ENCODE peak calls at places on chromosomes 3 and 15, in five cellular contexts. One of them, this sample, is unnamed.

GRCh38 chr15:55587321-55588069 is 650 bp downstream of the PYGO1 start:
- DNase-seq in fibroblast of pulmonary artery: peak
- DNase-seq in progenitor cell of endocrine pancreas: peak
- DNase-seq in kidney epithelial cell: no peak
- DNase-seq in colonic mucosa: peak
- DNase-seq in this sample: no peak

GRCh38 chr3:132342183-132342582 is 25.0 kb downstream of the ACP3 start:
- DNase-seq in colonic mucosa: no peak
- DNase-seq in kidney epithelial cell: no peak
- DNase-seq in progenitor cell of endocrine pancreas: no peak
- DNase-seq in fibroblast of pulmonary artery: peak
- DNase-seq in this sample: no peak

GRCh38 chr3:97720417-97720816 is 44.1 kb upstream of the ARL6 start:
- DNase-seq in progenitor cell of endocrine pancreas: no peak
- DNase-seq in kidney epithelial cell: no peak
- DNase-seq in colonic mucosa: no peak
- DNase-seq in fibroblast of pulmonary artery: no peak
- DNase-seq in this sample: no peak

GRCh38 chr3:133292251-133292650 is 107.6 kb upstream of the BFSP2 start:
- DNase-seq in progenitor cell of endocrine pancreas: no peak
- DNase-seq in kidney epithelial cell: no peak
- DNase-seq in colonic mucosa: no peak
- DNase-seq in fibroblast of pulmonary artery: no peak
- DNase-seq in this sample: no peak

GRCh38 chr3:170531557-170532335 is 54.1 kb downstream of the SLC7A14 start:
- DNase-seq in kidney epithelial cell: no peak
- DNase-seq in fibroblast of pulmonary artery: no peak
- DNase-seq in colonic mucosa: no peak
- DNase-seq in progenitor cell of endocrine pancreas: no peak
- DNase-seq in this sample: no peak

GRCh38 chr3:151268267-151269235 is 9.8 kb downstream of the P2RY14 start:
- DNase-seq in progenitor cell of endocrine pancreas: no peak
- DNase-seq in kidney epithelial cell: no peak
- DNase-seq in fibroblast of pulmonary artery: no peak
- DNase-seq in colonic mucosa: no peak
- DNase-seq in this sample: no peak

GRCh38 chr15:92001307-92001706 is 147.8 kb downstream of the SLCO3A1 start:
- DNase-seq in fibroblast of pulmonary artery: no peak
- DNase-seq in kidney epithelial cell: no peak
- DNase-seq in progenitor cell of endocrine pancreas: no peak
- DNase-seq in colonic mucosa: no peak
- DNase-seq in this sample: no peak

GRCh38 chr15:31311735-31312134 is 14.9 kb upstream of the KLF13 start:
- DNase-seq in kidney epithelial cell: no peak
- DNase-seq in colonic mucosa: peak
- DNase-seq in fibroblast of pulmonary artery: no peak
- DNase-seq in progenitor cell of endocrine pancreas: no peak
- DNase-seq in this sample: no peak

GRCh38 chr3:39808467-39809180 is 785 bp upstream of the MYRIP start:
- DNase-seq in fibroblast of pulmonary artery: peak
- DNase-seq in colonic mucosa: peak
- DNase-seq in progenitor cell of endocrine pancreas: peak
- DNase-seq in kidney epithelial cell: no peak
- DNase-seq in this sample: no peak

GRCh38 chr3:100536093-100536492 is 43.7 kb downstream of the TMEM45A start:
- DNase-seq in colonic mucosa: no peak
- DNase-seq in progenitor cell of endocrine pancreas: no peak
- DNase-seq in kidney epithelial cell: no peak
- DNase-seq in fibroblast of pulmonary artery: peak
- DNase-seq in this sample: no peak

GRCh38 chr15:52464040-52464439 is 64.6 kb downstream of the MYO5A start:
- DNase-seq in fibroblast of pulmonary artery: no peak
- DNase-seq in kidney epithelial cell: no peak
- DNase-seq in progenitor cell of endocrine pancreas: no peak
- DNase-seq in colonic mucosa: no peak
- DNase-seq in this sample: no peak

GRCh38 chr15:52464478-52464877 is 64.2 kb downstream of the MYO5A start:
- DNase-seq in kidney epithelial cell: no peak
- DNase-seq in colonic mucosa: no peak
- DNase-seq in fibroblast of pulmonary artery: no peak
- DNase-seq in progenitor cell of endocrine pancreas: no peak
- DNase-seq in this sample: no peak

GRCh38 chr15:52462806-52463360 is 65.8 kb downstream of the MYO5A start:
- DNase-seq in progenitor cell of endocrine pancreas: no peak
- DNase-seq in fibroblast of pulmonary artery: no peak
- DNase-seq in colonic mucosa: no peak
- DNase-seq in kidney epithelial cell: no peak
- DNase-seq in this sample: no peak

GRCh38 chr15:52466134-52466701 is 62.5 kb downstream of the MYO5A start:
- DNase-seq in kidney epithelial cell: no peak
- DNase-seq in fibroblast of pulmonary artery: no peak
- DNase-seq in progenitor cell of endocrine pancreas: no peak
- DNase-seq in colonic mucosa: peak
- DNase-seq in this sample: no peak

DNA sequence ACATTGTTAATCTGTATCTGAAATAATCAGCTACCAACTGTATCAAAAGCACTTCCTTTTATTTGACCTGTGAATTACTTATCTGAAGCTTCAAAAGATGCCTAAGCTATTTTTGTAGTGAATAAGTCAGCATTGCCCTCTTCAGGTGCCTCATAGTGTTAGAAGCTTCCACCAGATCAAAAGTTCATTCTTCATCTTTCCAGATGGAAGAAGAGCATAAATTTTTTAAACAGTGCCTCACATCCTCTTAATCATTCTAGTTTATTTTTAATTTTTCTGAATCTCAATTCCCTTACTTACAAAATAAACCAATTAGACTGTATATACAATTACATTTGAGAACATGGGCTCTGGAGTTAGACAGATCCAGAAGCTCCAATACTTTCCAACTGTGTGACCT is 65.0 kb downstream of the MYO5A start:
- DNase-seq in kidney epithelial cell: no peak
- DNase-seq in colonic mucosa: no peak
- DNase-seq in fibroblast of pulmonary artery: peak
- DNase-seq in progenitor cell of endocrine pancreas: no peak
- DNase-seq in this sample: no peak
- TF ChIP-seq CTCF in kidney epithelial cell: peak
- TF ChIP-seq CTCF in colonic mucosa: no peak
- TF ChIP-seq CTCF in fibroblast of pulmonary artery: peak
- TF ChIP-seq CTCF in progenitor cell of endocrine pancreas: no peak
- TF ChIP-seq CTCF in this sample: no peak

GRCh38 chr3:13880811-13881156 is 913 bp upstream of the WNT7A start:
- DNase-seq in kidney epithelial cell: no peak
- DNase-seq in fibroblast of pulmonary artery: no peak
- DNase-seq in progenitor cell of endocrine pancreas: no peak
- DNase-seq in colonic mucosa: no peak
- DNase-seq in this sample: no peak

GRCh38 chr3:13881536-13882410 is 1.9 kb upstream of the WNT7A start:
- DNase-seq in colonic mucosa: no peak
- DNase-seq in fibroblast of pulmonary artery: no peak
- DNase-seq in progenitor cell of endocrine pancreas: no peak
- DNase-seq in kidney epithelial cell: no peak
- DNase-seq in this sample: no peak

GRCh38 chr3:13878711-13879101 is 1.2 kb downstream of the WNT7A start:
- DNase-seq in fibroblast of pulmonary artery: no peak
- DNase-seq in colonic mucosa: no peak
- DNase-seq in progenitor cell of endocrine pancreas: no peak
- DNase-seq in kidney epithelial cell: no peak
- DNase-seq in this sample: no peak

GRCh38 chr3:13879102-13879945 is 547 bp downstream of the WNT7A start:
- DNase-seq in progenitor cell of endocrine pancreas: no peak
- DNase-seq in kidney epithelial cell: no peak
- DNase-seq in colonic mucosa: no peak
- DNase-seq in fibroblast of pulmonary artery: no peak
- DNase-seq in this sample: no peak

DNA sequence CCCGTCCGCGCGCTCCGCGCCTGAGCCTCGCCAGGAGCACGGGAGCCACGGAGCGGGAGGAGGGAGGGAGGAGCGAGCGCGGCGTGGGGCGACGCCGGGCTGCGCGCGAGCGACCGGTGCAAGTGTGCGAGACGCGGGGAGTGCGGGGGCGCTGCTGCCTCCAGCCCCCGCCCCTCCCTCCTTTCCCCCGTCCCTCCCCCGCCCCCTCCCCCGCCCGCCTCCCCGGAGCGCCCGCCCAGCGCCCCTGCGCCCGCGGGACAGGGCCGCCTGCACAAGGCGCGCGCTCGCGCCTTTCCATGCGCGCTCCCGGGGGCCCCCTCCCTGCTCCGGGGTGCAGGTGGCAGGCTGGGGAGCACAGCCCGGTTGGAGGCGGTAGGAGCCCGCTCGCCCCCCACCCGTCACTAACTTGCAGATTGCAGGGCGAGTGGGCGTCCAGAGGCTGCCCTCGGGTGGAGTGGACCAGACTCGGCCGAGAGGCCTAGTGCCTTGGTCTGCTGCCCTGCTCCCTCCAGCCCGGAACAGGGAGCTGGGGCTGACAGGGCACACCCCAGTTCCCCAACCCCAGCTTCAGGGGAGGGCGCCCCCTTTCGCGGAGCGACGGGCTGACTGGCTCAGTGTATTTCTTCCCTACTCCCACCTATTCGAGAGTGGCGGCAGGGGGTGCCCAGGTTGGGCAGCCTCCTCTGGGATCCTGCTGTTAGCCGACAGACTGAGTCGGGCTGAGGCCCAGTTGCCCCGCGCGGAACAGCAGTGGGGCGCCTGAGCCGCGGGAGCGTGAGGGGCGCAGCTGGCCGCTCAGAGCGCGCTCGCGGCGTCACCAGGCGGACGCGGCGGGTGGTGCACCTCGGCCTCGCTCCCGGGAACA is at the start of gene WNT7A:
- DNase-seq in kidney epithelial cell: no peak
- DNase-seq in progenitor cell of endocrine pancreas: peak
- DNase-seq in colonic mucosa: no peak
- DNase-seq in fibroblast of pulmonary artery: no peak
- DNase-seq in this sample: no peak
- TF ChIP-seq CTCF in kidney epithelial cell: peak
- TF ChIP-seq CTCF in progenitor cell of endocrine pancreas: peak
- TF ChIP-seq CTCF in colonic mucosa: peak
- TF ChIP-seq CTCF in fibroblast of pulmonary artery: no peak
- TF ChIP-seq CTCF in this sample: peak

GRCh38 chr3:9916734-9917680 is at the start of gene IL17RC:
- DNase-seq in colonic mucosa: peak
- DNase-seq in kidney epithelial cell: peak
- DNase-seq in fibroblast of pulmonary artery: peak
- DNase-seq in progenitor cell of endocrine pancreas: peak
- DNase-seq in this sample: no peak
- TF ChIP-seq CTCF in colonic mucosa: no peak
- TF ChIP-seq CTCF in kidney epithelial cell: no peak
- TF ChIP-seq CTCF in fibroblast of pulmonary artery: no peak
- TF ChIP-seq CTCF in progenitor cell of endocrine pancreas: no peak
- TF ChIP-seq CTCF in this sample: no peak

GRCh38 chr3:192731233-192731632 is 3.9 kb upstream of the FGF12 start:
- DNase-seq in progenitor cell of endocrine pancreas: no peak
- DNase-seq in kidney epithelial cell: no peak
- DNase-seq in fibroblast of pulmonary artery: no peak
- DNase-seq in colonic mucosa: no peak
- DNase-seq in this sample: no peak
- TF ChIP-seq CTCF in progenitor cell of endocrine pancreas: no peak
- TF ChIP-seq CTCF in kidney epithelial cell: no peak
- TF ChIP-seq CTCF in fibroblast of pulmonary artery: no peak
- TF ChIP-seq CTCF in colonic mucosa: no peak
- TF ChIP-seq CTCF in this sample: no peak

DNA sequence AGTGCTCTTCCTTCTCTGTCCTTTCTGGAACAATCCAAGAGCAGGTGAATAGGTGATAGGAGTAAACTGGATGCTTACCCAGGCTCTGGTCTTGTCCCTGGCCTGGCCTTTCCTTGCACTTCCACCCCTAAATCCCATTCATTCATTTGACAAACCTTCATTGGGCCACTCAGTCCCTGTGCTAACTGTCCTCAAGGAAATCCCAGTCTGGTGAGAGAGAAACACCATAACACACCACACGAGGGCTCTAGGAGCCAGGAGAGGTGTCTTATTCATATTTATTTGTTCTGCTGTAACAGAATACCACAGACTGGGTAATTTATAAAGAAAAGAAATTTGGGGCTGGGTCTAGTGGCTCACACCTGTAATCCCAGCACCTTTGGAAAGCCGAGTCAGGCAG is 22.8 kb downstream of the EFCC1 start:
- DNase-seq in colonic mucosa: no peak
- DNase-seq in progenitor cell of endocrine pancreas: no peak
- DNase-seq in kidney epithelial cell: no peak
- DNase-seq in fibroblast of pulmonary artery: peak
- DNase-seq in this sample: no peak
- TF ChIP-seq CTCF in colonic mucosa: peak
- TF ChIP-seq CTCF in progenitor cell of endocrine pancreas: peak
- TF ChIP-seq CTCF in kidney epithelial cell: peak
- TF ChIP-seq CTCF in fibroblast of pulmonary artery: peak
- TF ChIP-seq CTCF in this sample: no peak

DNA sequence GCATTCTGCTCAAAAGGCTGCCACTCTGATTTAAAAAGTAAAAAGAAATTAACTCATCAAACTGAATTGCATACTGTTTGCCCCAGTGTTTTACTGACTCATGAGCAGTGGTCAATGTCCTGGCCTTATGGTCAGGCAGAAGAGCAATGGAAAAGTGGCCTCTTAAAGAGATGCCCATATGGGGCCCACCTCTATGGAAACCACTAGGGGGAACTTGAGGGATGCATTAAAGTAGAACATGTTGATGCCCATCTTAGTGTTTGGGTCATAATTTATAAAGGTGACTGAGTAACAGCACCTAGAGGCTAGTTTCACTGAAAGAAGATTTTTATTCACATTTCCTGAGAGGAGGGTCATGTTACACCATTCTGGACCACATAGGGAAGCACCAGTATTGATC is 66.5 kb upstream of the RNU6-1 start:
- DNase-seq in fibroblast of pulmonary artery: peak
- DNase-seq in kidney epithelial cell: no peak
- DNase-seq in progenitor cell of endocrine pancreas: no peak
- DNase-seq in colonic mucosa: no peak
- DNase-seq in this sample: no peak
- TF ChIP-seq CTCF in fibroblast of pulmonary artery: peak
- TF ChIP-seq CTCF in kidney epithelial cell: peak
- TF ChIP-seq CTCF in progenitor cell of endocrine pancreas: no peak
- TF ChIP-seq CTCF in colonic mucosa: no peak
- TF ChIP-seq CTCF in this sample: no peak

GRCh38 chr15:40594429-40594836 is 384 bp downstream of the KNL1 start:
- DNase-seq in progenitor cell of endocrine pancreas: peak
- DNase-seq in kidney epithelial cell: no peak
- DNase-seq in colonic mucosa: peak
- DNase-seq in fibroblast of pulmonary artery: peak
- DNase-seq in this sample: no peak
- TF ChIP-seq CTCF in progenitor cell of endocrine pancreas: no peak
- TF ChIP-seq CTCF in kidney epithelial cell: peak
- TF ChIP-seq CTCF in colonic mucosa: no peak
- TF ChIP-seq CTCF in fibroblast of pulmonary artery: no peak
- TF ChIP-seq CTCF in this sample: no peak

DNA sequence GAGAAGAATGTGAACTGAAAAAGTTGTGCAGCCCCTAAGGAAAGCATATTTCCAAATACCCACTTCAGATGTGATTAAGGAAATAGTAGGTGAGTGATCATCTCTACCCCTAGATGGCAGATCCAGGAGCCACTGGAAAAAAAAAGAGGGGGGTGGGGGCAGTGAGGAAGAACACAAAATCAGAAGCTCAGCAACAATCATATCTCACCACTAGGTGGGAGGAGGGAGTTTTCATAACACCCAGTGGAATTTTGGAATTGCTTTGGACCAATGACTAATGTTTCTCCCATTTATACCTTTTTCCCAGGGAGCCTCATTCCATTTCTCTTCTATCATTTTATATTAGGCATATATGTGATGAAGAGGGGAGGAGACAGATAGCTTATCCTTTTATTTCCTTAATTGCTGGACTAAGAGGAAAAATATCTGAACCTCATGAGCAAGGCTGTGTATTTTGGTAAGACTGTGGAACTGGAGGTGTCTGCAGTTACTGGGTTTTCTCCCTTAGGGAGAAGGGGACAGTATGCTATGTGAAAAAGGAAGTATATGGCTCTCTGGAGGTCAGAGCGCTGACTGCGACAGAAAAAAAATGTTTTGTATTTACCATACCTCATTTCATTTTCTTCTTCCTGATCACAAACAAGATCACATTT is 363.4 kb downstream of the GAP43 start:
- DNase-seq in progenitor cell of endocrine pancreas: no peak
- DNase-seq in fibroblast of pulmonary artery: peak
- DNase-seq in kidney epithelial cell: no peak
- DNase-seq in colonic mucosa: no peak
- DNase-seq in this sample: no peak
- TF ChIP-seq CTCF in progenitor cell of endocrine pancreas: peak
- TF ChIP-seq CTCF in fibroblast of pulmonary artery: peak
- TF ChIP-seq CTCF in kidney epithelial cell: peak
- TF ChIP-seq CTCF in colonic mucosa: no peak
- TF ChIP-seq CTCF in this sample: no peak

This sample was measured in natural killer cell.